ENCODE peak calls at places on chromosomes 5 and 9, in six cellular contexts. H, O, U, M, A and Z are unnamed samples.

GRCh38 chr5:127856310-127856709 is 153.1 kb downstream of the CCDC192 start:
- DNase-seq in H (no peak), O (peak), U (no peak), M (no peak), A (peak), Z (peak)

GRCh38 chr5:62466228-62466627 is 53.7 kb downstream of the IPO11 start:
- DNase-seq in H (no peak), O (peak), U (no peak), M (no peak), A (peak), Z (peak)

GRCh38 chr5:139848508-139849100 is 53.0 kb downstream of the PSD2 start:
- DNase-seq in H (no peak), O (no peak), U (peak), M (no peak), A (no peak), Z (no peak)

GRCh38 chr5:100706796-100707195 is 171.6 kb downstream of the FAM174A start:
- DNase-seq in H (no peak), O (peak), U (no peak), M (peak), A (peak), Z (peak)

GRCh38 chr9:16708638-16709435 is 161.6 kb downstream of the BNC2 start:
- DNase-seq in H (no peak), O (no peak), U (no peak), M (no peak), A (no peak), Z (peak)

GRCh38 chr5:42374722-42375273 is 48.4 kb upstream of the GHR start:
- DNase-seq in H (no peak), O (no peak), U (no peak), M (peak), A (no peak), Z (no peak)

GRCh38 chr9:132078369-132079356 is 1.0 kb downstream of the MED27 start:
- DNase-seq in H (no peak), O (peak), U (no peak), M (peak), A (peak), Z (peak)

GRCh38 chr5:116557669-116558271 is 16.9 kb downstream of the SEMA6A start:
- DNase-seq in H (no peak), O (peak), U (no peak), M (peak), A (peak), Z (no peak)

GRCh38 chr5:128472919-128473318 is 65.1 kb downstream of the FBN2 start:
- DNase-seq in H (no peak), O (no peak), U (no peak), M (no peak), A (no peak), Z (no peak)

GRCh38 chr5:173890195-173890951 is 2.2 kb downstream of the CPEB4 start:
- DNase-seq in H (no peak), O (peak), U (no peak), M (no peak), A (no peak), Z (peak)

GRCh38 chr5:103669615-103670014 is 107.0 kb upstream of the NUDT12 start:
- DNase-seq in H (no peak), O (no peak), U (no peak), M (no peak), A (no peak), Z (no peak)

GRCh38 chr5:14142202-14142855 is 813 bp upstream of the TRIO start:
- DNase-seq in H (no peak), O (peak), U (no peak), M (no peak), A (peak), Z (peak)

GRCh38 chr5:10636363-10637142 is 72.7 kb downstream of the ANKRD33B start:
- DNase-seq in H (no peak), O (no peak), U (no peak), M (no peak), A (no peak), Z (no peak)

GRCh38 chr9:130443840-130444492 is 795 bp upstream of the ASS1 start:
- DNase-seq in H (no peak), O (no peak), U (no peak), M (no peak), A (no peak), Z (no peak)

GRCh38 chr5:36251218-36251617 is 9.5 kb upstream of the NADK2 start:
- DNase-seq in H (no peak), O (no peak), U (no peak), M (no peak), A (no peak), Z (no peak)

GRCh38 chr9:88980732-88981336 is 10.4 kb upstream of the S1PR3 start:
- DNase-seq in H (no peak), O (no peak), U (no peak), M (peak), A (no peak), Z (no peak)

GRCh38 chr9:114806571-114806970 is 732 bp upstream of the TNFSF15 start:
- DNase-seq in H (no peak), O (no peak), U (no peak), M (no peak), A (no peak), Z (no peak)

GRCh38 chr5:60497706-60498500 is 202.1 kb downstream of the DEPDC1B start:
- DNase-seq in H (no peak), O (peak), U (no peak), M (peak), A (peak), Z (peak)

GRCh38 chr9:69085523-69086283 is 50.2 kb downstream of the FXN start:
- DNase-seq in H (no peak), O (peak), U (no peak), M (peak), A (peak), Z (peak)

GRCh38 chr5:22663124-22663523 is 190.0 kb downstream of the CDH12 start:
- DNase-seq in H (no peak), O (no peak), U (no peak), M (no peak), A (no peak), Z (peak)

GRCh38 chr5:73957397-73958001 is 331.5 kb downstream of the ARHGEF28 start:
- DNase-seq in H (no peak), O (peak), U (no peak), M (no peak), A (peak), Z (no peak)

GRCh38 chr5:90386099-90386710 is 23.4 kb downstream of the CETN3 start:
- DNase-seq in H (no peak), O (peak), U (no peak), M (peak), A (peak), Z (peak)

GRCh38 chr5:132057498-132058255 is 2.8 kb upstream of the IL3 start:
- DNase-seq in H (peak), O (no peak), U (peak), M (no peak), A (no peak), Z (no peak)

GRCh38 chr5:56985941-56986630 is 34.2 kb upstream of the MIER3 start:
- DNase-seq in H (no peak), O (no peak), U (no peak), M (no peak), A (no peak), Z (no peak)

GRCh38 chr9:3437031-3437430 is 88.8 kb downstream of the RFX3 start:
- DNase-seq in H (no peak), O (no peak), U (no peak), M (no peak), A (no peak), Z (no peak)

GRCh38 chr5:111968459-111968858 is 211.5 kb upstream of the NREP start:
- DNase-seq in H (no peak), O (no peak), U (no peak), M (no peak), A (no peak), Z (peak)

GRCh38 chr5:107831612-107832395 is 161.1 kb upstream of the EFNA5 start:
- DNase-seq in H (no peak), O (no peak), U (no peak), M (no peak), A (no peak), Z (peak)

GRCh38 chr9:134600836-134601638 is 40.6 kb upstream of the COL5A1 start:
- DNase-seq in H (no peak), O (no peak), U (no peak), M (no peak), A (no peak), Z (no peak)

GRCh38 chr9:129552064-129552463 is 68.8 kb downstream of the C9orf50 start:
- DNase-seq in H (no peak), O (peak), U (peak), M (no peak), A (peak), Z (peak)

GRCh38 chr9:133459476-133460404 is at the start of gene CACFD1:
- DNase-seq in H (peak), O (peak), U (peak), M (peak), A (peak), Z (peak)

GRCh38 chr5:65577141-65577540 is 14.0 kb downstream of the PPWD1 start:
- DNase-seq in H (no peak), O (peak), U (no peak), M (no peak), A (peak), Z (no peak)

GRCh38 chr5:84862132-84862531 is 477.5 kb upstream of the EDIL3 start:
- DNase-seq in H (no peak), O (no peak), U (no peak), M (no peak), A (no peak), Z (no peak)

GRCh38 chr5:95717439-95717838 is 13.7 kb upstream of the RHOBTB3 start:
- DNase-seq in H (no peak), O (no peak), U (no peak), M (no peak), A (no peak), Z (no peak)

GRCh38 chr5:148615644-148616283 is 38.6 kb downstream of the HTR4 start:
- DNase-seq in H (no peak), O (peak), U (no peak), M (no peak), A (peak), Z (no peak)

GRCh38 chr9:124390812-124391658 is 24.2 kb downstream of the PSMB7 start:
- DNase-seq in H (no peak), O (peak), U (no peak), M (no peak), A (peak), Z (peak)